ENCODE peak calls at places on chromosome 11, in four cellular contexts. N, M, C and V are unnamed samples. For H3K27me3 and H3K36me3, the result is how much of the 10 kb centered on the place peaks cover.

GRCh38 chr11:95082576-95083001 is 7.1 kb upstream of the ENDOD1 start:
- DNase-seq in M (no peak), N (no peak), C (no peak), V (no peak)

GRCh38 chr11:43101113-43101512 is 210.7 kb upstream of the API5 start:
- DNase-seq in M (no peak), C (no peak), N (no peak), V (no peak)

GRCh38 chr11:93849751-93850584 is 450 bp downstream of the VSTM5 start:
- DNase-seq in M (no peak), C (no peak), N (peak), V (peak)

GRCh38 chr11:131109256-131109655 is 193.0 kb upstream of the SNX19 start:
- DNase-seq in N (no peak), C (peak), M (peak), V (no peak)

GRCh38 chr11:68206211-68206610 is 6.9 kb downstream of the KMT5B start:
- DNase-seq in M (peak), N (peak), C (peak), V (peak)

GRCh38 chr11:130738618-130739017 is 177.7 kb downstream of the SNX19 start:
- DNase-seq in C (peak), M (peak), N (no peak), V (no peak)

GRCh38 chr11:92753161-92753560 is 216.3 kb upstream of the MTNR1B start:
- DNase-seq in N (peak), M (peak), C (no peak), V (no peak)

GRCh38 chr11:86183694-86184093 is 60.9 kb upstream of the EED start:
- DNase-seq in N (no peak), M (peak), C (peak), V (no peak)

GRCh38 chr11:118673361-118674093 is 5.9 kb downstream of the TREH start:
- DNase-seq in M (no peak), C (no peak), N (no peak), V (no peak)

GRCh38 chr11:115075340-115075739 is 397.0 kb downstream of the NXPE2 start:
- DNase-seq in N (no peak), M (no peak), C (no peak), V (no peak)

GRCh38 chr11:115544422-115544821 is 40.2 kb upstream of the CADM1 start:
- DNase-seq in M (no peak), C (no peak), N (no peak), V (no peak)

GRCh38 chr11:33475999-33476398 is 218.8 kb downstream of the HIPK3 start:
- DNase-seq in N (peak), M (peak), C (peak), V (no peak)

GRCh38 chr11:125992893-125993292 is 47.0 kb downstream of the VSIG10L2 start:
- DNase-seq in C (no peak), N (no peak), M (no peak), V (no peak)

GRCh38 chr11:65650547-65651338 is 12.0 kb downstream of the RELA start:
- DNase-seq in C (no peak), N (peak), M (no peak), V (peak)

GRCh38 chr11:63769044-63769718 is 606 bp upstream of the ZFTA start:
- DNase-seq in C (no peak), M (no peak), N (peak), V (peak)

GRCh38 chr11:65471410-65471762 is 27.5 kb upstream of the MALAT1 start:
- DNase-seq in C (peak), N (peak), M (peak), V (peak)

GRCh38 chr11:134654161-134654915 is 242.3 kb upstream of the B3GAT1 start:
- DNase-seq in C (no peak), N (no peak), M (no peak), V (no peak)

GRCh38 chr11:13874596-13874995 is 87.9 kb upstream of the SPON1 start:
- DNase-seq in M (no peak), N (no peak), C (no peak), V (no peak)

GRCh38 chr11:122155001-122155400 is 39.0 kb upstream of the BLID start:
- DNase-seq in C (no peak), M (no peak), N (no peak), V (no peak)

GRCh38 chr11:69442012-69442806 is 39.3 kb upstream of the LINC01488 start:
- DNase-seq in C (no peak), M (no peak), N (peak), V (no peak)

GRCh38 chr11:17351510-17352176 is at the start of gene NCR3LG1:
- DNase-seq in M (peak), C (peak), N (peak), V (peak)

GRCh38 chr11:32597914-32598313 is 14.3 kb downstream of the EIF3M start:
- DNase-seq in M (no peak), C (no peak), N (no peak), V (no peak)

GRCh38 chr11:60847281-60847680 is 5.4 kb downstream of the CCDC86 start:
- DNase-seq in N (no peak), C (no peak), M (no peak), V (no peak)

GRCh38 chr11:77082838-77083552 is 16.2 kb downstream of the CAPN5 start:
- DNase-seq in M (peak), C (peak), N (peak), V (peak)

GRCh38 chr11:279966-280761 is 2.0 kb downstream of the NLRP6 start:
- DNase-seq in N (peak), C (peak), M (no peak), V (peak)

GRCh38 chr11:71787014-71787823 is 45.8 kb upstream of the DEFB108B start:
- DNase-seq in C (peak), N (peak), M (peak), V (peak)
- H3K4me3 ChIP-seq in C (peak), N (peak), M (peak), V (peak)

GRCh38 chr11:1450958-1451710 is 35.4 kb downstream of the MOB2 start:
- DNase-seq in N (peak), M (no peak), C (no peak), V (peak)

GRCh38 chr11:1450344-1450875 is 36.2 kb downstream of the MOB2 start:
- DNase-seq in M (no peak), N (no peak), C (no peak), V (no peak)

GRCh38 chr11:1448166-1448825 is 38.3 kb downstream of the MOB2 start:
- DNase-seq in N (peak), C (no peak), M (no peak), V (peak)

GRCh38 chr11:1449516-1450270 is 36.9 kb downstream of the MOB2 start:
- DNase-seq in C (no peak), N (peak), M (no peak), V (peak)

DNA sequence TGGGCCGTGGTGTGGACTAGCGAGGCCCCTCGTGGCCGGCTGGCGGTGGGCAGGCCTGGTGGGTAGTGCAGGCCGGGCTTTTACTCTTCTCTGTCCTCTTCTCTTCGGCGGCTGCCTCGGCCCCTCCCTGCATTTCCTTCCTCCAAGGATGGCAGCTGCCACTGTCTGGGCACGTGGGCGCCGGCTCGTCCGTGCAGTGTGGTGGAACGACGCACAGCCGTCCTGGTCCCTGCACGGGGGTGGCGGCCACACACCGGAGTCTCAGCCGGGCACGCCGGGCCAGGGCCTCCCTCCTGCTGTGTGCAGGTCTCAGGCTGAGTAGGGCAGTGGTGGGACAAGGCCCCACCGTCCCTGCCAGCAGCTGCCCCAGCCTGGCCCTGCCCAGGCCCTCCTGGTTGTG is 37.7 kb downstream of the MOB2 start:
- DNase-seq in N (peak), C (no peak), M (no peak), V (peak)
- H3K27me3 ChIP-seq in N (under half), C (under half), M (under half), V (under half)

DNA sequence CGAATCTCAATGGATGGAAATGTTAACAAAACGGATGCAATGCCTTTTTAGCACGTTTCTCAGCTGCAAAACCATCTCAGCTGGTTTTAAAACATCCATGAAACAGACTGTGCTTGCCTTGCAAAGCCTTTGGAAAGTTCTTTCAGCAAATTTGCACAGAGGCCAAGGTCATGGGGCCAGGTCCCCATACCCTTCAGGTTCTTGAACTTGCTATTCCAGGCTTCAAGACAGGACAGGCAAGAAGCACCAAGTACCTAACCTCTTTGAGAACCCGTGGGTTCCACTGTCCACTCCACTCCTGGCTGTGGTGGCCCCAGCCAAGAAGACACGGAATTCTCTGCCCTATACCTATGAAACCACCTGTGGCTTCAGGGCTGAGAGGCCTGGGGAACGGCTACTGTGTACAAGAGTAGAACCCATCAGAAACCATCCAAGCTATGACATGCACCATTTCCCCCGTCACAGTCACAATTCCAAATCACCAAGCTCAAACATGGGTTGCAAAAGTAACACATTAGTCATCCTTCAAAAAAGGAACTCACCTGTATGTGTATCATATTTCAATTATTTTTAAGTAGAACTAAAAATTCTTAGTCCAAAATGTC is 17.0 kb downstream of the TNKS1BP1 start:
- DNase-seq in C (no peak), N (no peak), M (no peak), V (no peak)
- H3K36me3 ChIP-seq in C (half or more), N (half or more), M (half or more), V (under half)

DNA sequence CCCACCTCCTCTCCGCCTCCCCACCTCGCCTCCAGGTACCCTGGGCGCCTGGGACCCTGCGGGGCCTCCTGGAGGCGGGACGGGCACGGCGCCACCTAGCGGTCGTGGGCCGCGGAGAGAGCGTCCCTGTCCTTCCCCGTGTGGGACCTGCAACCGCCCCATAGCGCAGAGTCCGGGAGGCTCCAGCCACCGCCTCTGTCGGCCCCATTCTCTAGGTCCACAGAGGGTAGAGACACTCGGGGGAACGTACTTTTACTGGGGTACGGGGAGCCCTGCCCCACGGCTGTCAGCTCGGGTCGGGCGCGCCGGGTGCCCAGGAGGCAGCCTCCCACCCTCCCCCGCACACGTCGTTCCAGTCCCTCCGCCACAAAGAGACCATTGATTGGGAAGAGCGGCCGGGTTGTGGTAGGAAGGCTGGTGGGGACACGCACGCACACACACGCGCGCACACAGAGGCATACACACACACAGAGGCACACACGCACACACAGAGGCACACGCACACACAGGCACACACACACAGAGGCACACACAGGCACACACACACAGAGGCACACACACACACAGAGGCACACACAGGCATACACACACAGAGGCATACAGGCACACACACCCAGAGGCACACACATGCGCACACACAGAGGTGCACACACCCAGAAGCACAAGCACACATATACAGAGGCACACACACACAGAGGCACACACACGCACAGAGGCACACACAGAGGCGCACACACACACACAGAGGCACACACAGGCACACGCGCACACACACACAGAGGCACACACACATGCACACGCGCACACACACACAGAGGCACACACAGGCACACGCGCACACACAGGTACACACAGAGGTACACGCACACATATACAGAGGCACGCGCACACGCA is 12.6 kb upstream of the NECTIN1 start:
- DNase-seq in M (no peak), N (peak), C (no peak), V (peak)
- H3K4me3 ChIP-seq in M (no peak), N (no peak), C (no peak), V (peak)